ENCODE peak calls at places on chromosomes 5 and 9, in nine cellular contexts. D, B, C, Z, H, U, W, L and P are unnamed samples.

GRCh38 chr5:158970569-158971014 is 129.1 kb downstream of the EBF1 start:
- DNase-seq in B (peak; percentile 21), Z (no peak), D (no peak), C (no peak), U (no peak), L (no peak), W (peak; percentile 40), H (no peak), P (no peak)

GRCh38 chr9:138025908-138026307 is 148.3 kb downstream of the CACNA1B start:
- DNase-seq in W (no peak), B (no peak), D (no peak), H (no peak), C (no peak), Z (no peak), L (no peak), U (no peak), P (no peak)

GRCh38 chr5:180090769-180091546 is 19.4 kb upstream of the RNF130 start:
- DNase-seq in H (peak; percentile 15), L (peak; percentile 64), U (no peak), B (peak; percentile 44), W (peak; percentile 36), C (no peak), Z (no peak), D (peak; percentile 92), P (no peak)

GRCh38 chr9:129344623-129345495 is 166.8 kb upstream of the IER5L start:
- DNase-seq in C (no peak), W (no peak), H (no peak), U (no peak), L (no peak), D (no peak), Z (no peak), B (peak; percentile 35), P (no peak)

GRCh38 chr5:40223884-40224402 is 455.8 kb upstream of the PTGER4 start:
- DNase-seq in W (peak; percentile 94), U (peak; percentile 67), D (no peak), B (no peak), C (peak; percentile 81), Z (peak; percentile 55), L (no peak), H (no peak), P (peak; percentile 88)

GRCh38 chr5:150508021-150508640 is at the start of gene NDST1:
- DNase-seq in W (no peak), B (no peak), U (no peak), Z (no peak), D (no peak), H (no peak), L (peak; percentile 42), C (no peak), P (no peak)

GRCh38 chr5:94731471-94731870 is 113.0 kb downstream of the SLF1 start:
- DNase-seq in Z (no peak), C (no peak), B (no peak), H (no peak), D (no peak), L (no peak), U (no peak), W (no peak), P (no peak)

GRCh38 chr5:131987251-131987650 is 24.2 kb downstream of the ACSL6 start:
- DNase-seq in C (no peak), L (no peak), B (no peak), H (no peak), W (no peak), D (no peak), Z (no peak), U (no peak), P (no peak)

GRCh38 chr9:104093162-104093561 is 947 bp upstream of the SMC2 start:
- DNase-seq in W (peak; percentile 19), C (no peak), U (no peak), L (no peak), H (no peak), Z (no peak), B (peak; percentile 36), D (no peak), P (no peak)

DNA sequence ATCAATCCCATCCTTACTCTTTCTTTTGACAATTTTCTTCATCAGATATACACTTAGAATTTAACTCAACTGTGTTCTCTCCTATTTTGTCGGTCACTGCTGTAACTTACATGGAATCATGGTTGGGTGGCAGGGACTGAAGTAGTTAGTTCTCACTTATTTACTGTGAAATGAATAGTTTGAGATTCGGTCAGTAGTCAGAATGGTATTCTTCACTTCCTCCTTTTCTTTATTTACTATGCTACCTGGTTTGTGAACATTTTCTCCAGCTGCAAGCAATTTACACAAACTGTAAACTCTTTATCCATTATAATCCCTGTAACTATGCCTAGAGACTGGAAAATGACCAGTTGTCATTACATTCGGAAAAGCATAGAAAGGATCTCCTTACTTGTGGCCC is 41.5 kb upstream of the GDNF start:
- DNase-seq in U (peak; percentile 45), L (no peak), H (no peak), W (no peak), C (no peak), B (no peak), Z (no peak), D (no peak), P (no peak)
- H3K4me3 ChIP-seq in U (no peak overlapping the region), L (no peak overlapping the region), H (no peak overlapping the region), W (no peak overlapping the region), C (no peak overlapping the region), B (no peak overlapping the region), Z (no peak overlapping the region), D (no peak overlapping the region), P (no peak overlapping the region)

GRCh38 chr5:116237917-116238502 is 153.2 kb downstream of the COMMD10 start:
- DNase-seq in B (no peak), W (no peak), U (no peak), L (no peak), D (no peak), C (no peak), H (no peak), Z (no peak), P (no peak)

DNA sequence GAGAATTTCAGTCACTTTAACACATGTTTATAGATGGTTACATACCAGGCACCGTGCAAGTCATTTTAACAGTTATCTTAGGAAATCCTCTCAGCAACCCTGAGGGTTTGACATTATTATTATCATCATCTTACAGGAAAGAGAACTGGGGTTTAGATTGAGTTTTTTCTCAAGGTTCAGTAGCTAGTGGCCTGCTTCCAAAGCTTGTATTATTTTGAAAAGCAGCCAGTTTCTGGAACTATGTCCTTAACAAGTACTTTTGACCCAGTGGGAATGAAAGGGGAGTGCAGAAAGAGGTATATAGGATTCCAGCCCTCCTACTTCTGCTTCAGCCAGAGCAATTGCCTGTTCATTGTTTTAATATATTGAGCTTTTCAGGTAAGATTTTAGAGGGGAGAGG is 157.5 kb downstream of the COMMD10 start:
- DNase-seq in C (no peak), Z (no peak), D (no peak), W (peak; percentile 18), B (peak; percentile 78), U (no peak), L (no peak), H (no peak), P (no peak)
- TF ChIP-seq CTCF in C (no peak), Z (no peak), D (no peak), W (no peak), B (no peak), U (no peak), L (no peak), H (no peak), P (no peak)

DNA sequence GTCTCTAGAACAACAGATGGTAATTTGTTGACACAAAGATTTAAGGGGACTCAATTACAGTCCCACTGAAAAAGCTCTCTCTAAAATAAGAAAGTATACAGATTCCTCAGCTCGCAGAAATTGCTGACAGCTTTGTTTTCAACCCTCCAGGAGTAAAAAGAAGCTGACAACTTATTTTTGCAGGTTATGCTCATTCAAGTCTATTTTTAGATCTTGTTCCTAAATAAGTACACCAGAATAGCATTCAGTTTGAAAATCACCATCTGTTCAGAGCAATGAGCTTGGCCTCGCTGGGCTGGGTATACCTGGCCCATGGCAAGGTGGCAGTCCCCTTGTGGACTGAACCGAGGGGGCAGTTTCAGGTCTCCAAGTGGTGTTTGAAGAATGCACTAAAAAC is 169.3 kb downstream of the AUH start:
- DNase-seq in L (peak; percentile 66), Z (no peak), D (no peak), C (no peak), W (peak; percentile 36), H (no peak), B (peak; percentile 29), U (no peak), P (no peak)
- H3K4me3 ChIP-seq in L (no peak overlapping the region), Z (no peak overlapping the region), D (no peak overlapping the region), C (no peak overlapping the region), W (no peak overlapping the region), H (no peak overlapping the region), B (no peak overlapping the region), U (no peak overlapping the region), P (no peak overlapping the region)

DNA sequence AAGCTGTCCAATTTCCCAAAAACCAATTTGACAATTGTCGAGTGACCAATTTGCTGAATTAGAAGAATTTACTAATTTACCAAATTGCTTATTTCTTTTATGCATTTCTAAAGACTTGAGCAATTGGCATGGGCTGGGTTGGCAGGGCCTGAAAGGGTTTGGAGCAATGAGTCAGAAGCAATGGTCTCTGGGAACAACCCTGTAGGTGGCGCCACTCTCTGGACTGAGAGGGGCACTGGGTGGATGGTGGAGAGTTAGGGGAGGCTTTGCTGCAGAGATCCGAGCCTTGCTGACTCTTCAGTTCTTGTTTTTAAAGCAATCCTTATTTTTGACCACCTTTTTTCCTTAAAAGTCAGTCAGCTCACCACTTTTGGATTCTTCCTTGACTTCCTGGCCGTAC is 71.5 kb upstream of the RPS23 start:
- DNase-seq in D (peak; percentile 93), W (no peak), C (no peak), Z (no peak), B (no peak), H (no peak), U (peak; percentile 19), L (no peak), P (no peak)
- TF ChIP-seq CTCF in D (peak; percentile 88), W (peak; percentile 41), C (peak; percentile 38), Z (peak; percentile 61), B (peak; percentile 42), H (peak; percentile 62), U (peak; percentile 44), L (peak; percentile 31), P (peak; percentile 22)

DNA sequence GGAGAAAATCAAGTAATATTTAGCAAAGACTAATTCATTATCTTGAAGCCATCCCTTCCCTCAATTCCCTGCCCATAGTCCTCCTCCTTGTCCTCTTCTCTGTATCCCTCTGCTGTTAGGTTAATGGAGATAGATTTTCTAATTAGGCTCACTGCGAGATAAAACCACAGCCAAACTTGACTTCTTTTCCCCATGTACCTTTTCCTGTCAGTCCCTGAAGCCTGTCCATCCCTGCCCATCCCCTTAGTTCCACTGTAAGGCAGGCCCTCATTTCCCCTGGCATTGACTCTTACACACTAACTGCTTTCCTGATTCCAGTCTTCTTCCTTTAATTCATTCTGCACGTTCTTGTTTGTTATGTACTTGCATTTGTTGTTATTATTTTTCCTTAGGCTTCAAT is 1.2 kb downstream of the TLR4 start:
- DNase-seq in H (no peak), D (no peak), C (no peak), W (no peak), U (no peak), L (no peak), Z (no peak), B (no peak), P (no peak)
- H3K4me3 ChIP-seq in H (no peak overlapping the region), D (no peak overlapping the region), C (no peak overlapping the region), W (no peak overlapping the region), U (no peak overlapping the region), L (no peak overlapping the region), Z (no peak overlapping the region), B (no peak overlapping the region), P (peak overlapping the region; percentile 45)

GRCh38 chr5:141192110-141192725 is at the start of gene PCDHB10:
- DNase-seq in H (no peak), C (no peak), W (peak; percentile 9), D (peak; percentile 92), U (peak; percentile 2), L (peak; percentile 6), Z (no peak), B (peak; percentile 12), P (no peak)
- TF ChIP-seq CTCF in H (peak; percentile 48), C (peak; percentile 15), W (peak; percentile 28), D (peak; percentile 94), U (peak; percentile 28), L (peak; percentile 12), Z (peak; percentile 84), B (peak; percentile 19), P (peak; percentile 14)